ENCODE peak calls at places on chromosome 18, in six cellular contexts. One of them, this sample, is unnamed.

GRCh38 chr18:75167759-75168211 is 41.2 kb downstream of the PTGR3 start:
- DNase-seq in ELR: no peak
- DNase-seq in mesendoderm: no peak
- DNase-seq in naive thymus-derived CD8-positive, alpha-beta T cell: no peak
- DNase-seq in AG04450: no peak
- DNase-seq in T1000: no peak
- DNase-seq in this sample: peak; percentile 4

GRCh38 chr18:75125359-75126331 is 83.3 kb downstream of the PTGR3 start:
- DNase-seq in ELR: peak; percentile 32
- DNase-seq in mesendoderm: peak; percentile 7
- DNase-seq in naive thymus-derived CD8-positive, alpha-beta T cell: no peak
- DNase-seq in AG04450: no peak
- DNase-seq in T1000: no peak
- DNase-seq in this sample: no peak

GRCh38 chr18:9743200-9744016 is 35.3 kb downstream of the RAB31 start:
- DNase-seq in ELR: peak; percentile 100
- DNase-seq in mesendoderm: peak; percentile 94
- DNase-seq in naive thymus-derived CD8-positive, alpha-beta T cell: no peak
- DNase-seq in AG04450: peak; percentile 74
- DNase-seq in T1000: peak; percentile 76
- DNase-seq in this sample: peak; percentile 91

GRCh38 chr18:34773961-34774754 is 64.1 kb downstream of the DTNA start:
- DNase-seq in ELR: no peak
- DNase-seq in mesendoderm: no peak
- DNase-seq in naive thymus-derived CD8-positive, alpha-beta T cell: no peak
- DNase-seq in AG04450: no peak
- DNase-seq in T1000: peak; percentile 34
- DNase-seq in this sample: peak; percentile 47

GRCh38 chr18:54169710-54170403 is 54.6 kb downstream of the MBD2 start:
- DNase-seq in ELR: no peak
- DNase-seq in mesendoderm: no peak
- DNase-seq in naive thymus-derived CD8-positive, alpha-beta T cell: no peak
- DNase-seq in AG04450: no peak
- DNase-seq in T1000: no peak
- DNase-seq in this sample: no peak

GRCh38 chr18:62183578-62184195 is 3.2 kb downstream of the PIGN start:
- DNase-seq in ELR: peak; percentile 77
- DNase-seq in mesendoderm: peak; percentile 55
- DNase-seq in naive thymus-derived CD8-positive, alpha-beta T cell: peak; percentile 59
- DNase-seq in AG04450: peak; percentile 10
- DNase-seq in T1000: peak; percentile 5
- DNase-seq in this sample: peak; percentile 81

GRCh38 chr18:57705011-57705410 is 83.4 kb upstream of the NARS1 start:
- DNase-seq in ELR: no peak
- DNase-seq in mesendoderm: no peak
- DNase-seq in naive thymus-derived CD8-positive, alpha-beta T cell: no peak
- DNase-seq in AG04450: no peak
- DNase-seq in T1000: no peak
- DNase-seq in this sample: no peak

GRCh38 chr18:7904529-7904928 is 337.4 kb downstream of the PTPRM start:
- DNase-seq in ELR: peak; percentile 89
- DNase-seq in mesendoderm: no peak
- DNase-seq in naive thymus-derived CD8-positive, alpha-beta T cell: no peak
- DNase-seq in AG04450: peak; percentile 78
- DNase-seq in T1000: no peak
- DNase-seq in this sample: peak; percentile 35

GRCh38 chr18:49241852-49242251 is 218.6 kb downstream of the DYM start:
- DNase-seq in ELR: peak; percentile 63
- DNase-seq in mesendoderm: no peak
- DNase-seq in naive thymus-derived CD8-positive, alpha-beta T cell: no peak
- DNase-seq in AG04450: no peak
- DNase-seq in T1000: no peak
- DNase-seq in this sample: peak; percentile 24

GRCh38 chr18:39455300-39455699 is 1889.7 kb upstream of the CELF4 start:
- DNase-seq in ELR: peak; percentile 67
- DNase-seq in mesendoderm: no peak
- DNase-seq in naive thymus-derived CD8-positive, alpha-beta T cell: no peak
- DNase-seq in AG04450: no peak
- DNase-seq in T1000: no peak
- DNase-seq in this sample: peak; percentile 77

GRCh38 chr18:35122586-35123224 is 81.5 kb downstream of the MAPRE2 start:
- DNase-seq in ELR: no peak
- DNase-seq in mesendoderm: peak; percentile 68
- DNase-seq in naive thymus-derived CD8-positive, alpha-beta T cell: peak; percentile 44
- DNase-seq in AG04450: no peak
- DNase-seq in T1000: no peak
- DNase-seq in this sample: no peak

GRCh38 chr18:57728941-57729511 is 74.1 kb downstream of the ATP8B1 start:
- DNase-seq in ELR: peak; percentile 52
- DNase-seq in mesendoderm: no peak
- DNase-seq in naive thymus-derived CD8-positive, alpha-beta T cell: no peak
- DNase-seq in AG04450: no peak
- DNase-seq in T1000: no peak
- DNase-seq in this sample: no peak

This sample was measured in fibroblast of pulmonary artery.